ENCODE peak calls at places on chromosomes 13 and 19, in four cellular contexts. P is omental fat pad, F is thoracic aorta, T is lower leg skin. S is an unnamed sample.

GRCh38 chr13:46621133-46621532 is 68.2 kb downstream of the LRCH1 start:
- DNase-seq in P (no peak), F (no peak), T (no peak), S (no peak)

GRCh38 chr19:42850981-42851717 is 28.4 kb downstream of the PSG1 start:
- DNase-seq in P (no peak), F (peak), T (peak), S (no peak)

GRCh38 chr19:16078311-16078758 is 2.0 kb downstream of the TPM4 start:
- DNase-seq in P (no peak), F (no peak), T (no peak), S (no peak)

GRCh38 chr13:58318495-58319167 is 687.1 kb downstream of the PCDH17 start:
- DNase-seq in P (no peak), F (no peak), T (no peak), S (no peak)

GRCh38 chr13:45073809-45074208 is 46.5 kb upstream of the GTF2F2 start:
- DNase-seq in P (no peak), F (no peak), T (no peak), S (no peak)

GRCh38 chr13:40115456-40115855 is 460.0 kb downstream of the COG6 start:
- DNase-seq in P (no peak), F (no peak), T (no peak), S (no peak)

GRCh38 chr13:67267136-67267535 is 37.0 kb upstream of the PCDH9 start:
- DNase-seq in P (no peak), F (no peak), T (no peak), S (no peak)

GRCh38 chr13:111177081-111177711 is 62.1 kb downstream of the ARHGEF7 start:
- DNase-seq in P (no peak), F (no peak), T (peak), S (no peak)

GRCh38 chr13:102774596-102775375 is 1.2 kb upstream of the TEX30 start:
- DNase-seq in P (no peak), F (no peak), T (no peak), S (no peak)

GRCh38 chr13:74920945-74921725 is 560.8 kb downstream of the TBC1D4 start:
- DNase-seq in P (no peak), F (no peak), T (no peak), S (no peak)

GRCh38 chr19:4985551-4985991 is 16.7 kb downstream of the KDM4B start:
- DNase-seq in P (no peak), F (no peak), T (no peak), S (no peak)

GRCh38 chr19:48341006-48341405 is 15.7 kb downstream of the EMP3 start:
- DNase-seq in P (no peak), F (no peak), T (no peak), S (no peak)

GRCh38 chr19:48342414-48342738 is 17.0 kb downstream of the EMP3 start:
- DNase-seq in P (no peak), F (no peak), T (no peak), S (no peak)

GRCh38 chr19:48341515-48342413 is 16.4 kb downstream of the EMP3 start:
- DNase-seq in P (no peak), F (no peak), T (no peak), S (no peak)

GRCh38 chr19:48338253-48338755 is 13.0 kb downstream of the EMP3 start:
- DNase-seq in P (no peak), F (no peak), T (no peak), S (no peak)

GRCh38 chr19:48338802-48339660 is 13.7 kb downstream of the EMP3 start:
- DNase-seq in P (no peak), F (no peak), T (no peak), S (no peak)
- TF ChIP-seq CTCF in P (no peak), F (no peak), T (no peak), S (no peak)

DNA sequence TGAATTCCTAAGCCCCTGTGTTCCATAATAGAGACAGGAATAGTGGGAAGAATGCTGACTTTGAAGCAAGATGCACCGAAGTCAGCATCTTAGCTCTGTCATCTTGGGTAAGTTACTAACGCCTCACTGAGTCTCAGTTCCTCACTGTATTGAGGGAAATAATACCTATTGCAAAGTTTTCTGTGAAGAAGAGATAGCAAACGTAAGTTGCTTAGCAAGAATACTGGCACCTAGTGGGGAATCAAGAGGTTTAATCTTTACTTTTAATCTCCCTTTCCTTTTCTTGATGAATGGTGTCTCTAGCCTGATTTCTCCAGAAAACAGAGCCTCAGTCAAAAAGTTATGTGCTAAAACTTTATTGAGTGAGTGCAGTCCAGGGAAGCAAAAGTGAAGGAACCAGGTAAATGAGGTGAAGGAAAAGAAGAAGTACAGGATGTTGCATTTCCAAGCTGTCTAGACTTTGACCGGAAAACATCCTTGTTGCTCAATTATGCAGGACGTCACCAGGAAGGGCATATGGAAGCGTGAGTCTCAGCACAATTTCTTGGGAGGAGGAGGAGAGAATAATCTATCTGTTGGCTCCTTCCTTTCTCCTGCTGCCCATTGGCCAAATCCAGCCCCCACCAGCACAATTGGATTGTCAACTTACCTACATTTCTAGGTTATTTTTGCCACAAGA is 210.0 kb downstream of the B3GLCT start:
- DNase-seq in P (no peak), F (no peak), T (no peak), S (no peak)
- TF ChIP-seq CTCF in P (no peak), F (no peak), T (no peak), S (no peak)

DNA sequence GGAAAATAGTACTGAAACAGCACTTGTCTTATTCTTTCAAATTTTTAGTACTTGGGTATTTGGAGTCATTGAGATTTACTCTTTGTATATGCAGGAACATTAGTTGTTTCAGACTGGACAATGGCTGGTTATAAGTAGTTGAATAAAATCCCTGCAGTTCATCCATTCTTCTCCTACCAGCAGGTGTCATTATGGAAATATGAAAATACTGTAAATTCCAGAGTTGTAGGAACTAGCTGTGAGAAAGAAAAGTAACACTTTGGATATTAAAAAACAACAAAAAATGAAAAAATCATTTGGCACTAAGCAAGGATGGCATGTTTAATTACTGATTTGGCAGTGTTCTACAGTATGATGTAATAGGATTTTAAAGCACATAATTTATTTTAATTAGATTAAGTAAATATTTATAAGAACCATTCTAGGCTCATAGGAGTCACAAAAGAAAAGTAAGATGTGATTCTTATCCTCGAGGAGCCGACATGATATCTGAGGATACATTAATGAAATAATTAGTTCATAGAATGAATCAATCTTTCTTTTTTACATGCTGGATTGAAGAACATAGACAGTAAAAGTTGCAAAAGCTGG is 155.3 kb downstream of the KCNRG start:
- DNase-seq in P (no peak), F (no peak), T (no peak), S (no peak)
- TF ChIP-seq CTCF in P (no peak), F (peak), T (no peak), S (no peak)

GRCh38 chr19:41701401-41702075 is 6.9 kb upstream of the CEACAM5 start:
- DNase-seq in P (no peak), F (no peak), T (peak), S (no peak)
- TF ChIP-seq CTCF in P (no peak), F (no peak), T (no peak), S (no peak)

DNA sequence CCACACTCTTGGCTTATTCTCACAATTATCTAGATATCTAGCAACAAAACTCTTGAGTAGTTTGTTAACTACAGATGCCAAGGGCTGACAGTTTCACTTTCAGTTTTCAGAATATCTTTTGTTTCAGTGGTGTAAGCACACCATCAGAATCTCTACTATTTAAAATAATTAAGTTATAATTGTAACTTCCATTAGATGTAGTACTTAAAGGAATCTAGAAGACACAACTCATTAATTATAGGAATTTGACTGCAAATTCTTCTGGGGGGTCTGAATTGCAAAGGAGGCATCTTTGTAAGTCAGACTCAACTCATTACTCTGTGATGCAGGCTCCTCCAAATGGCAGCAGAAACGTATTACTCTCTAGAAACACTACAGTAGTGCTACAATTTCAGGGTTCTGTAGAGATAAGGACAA is 44.9 kb upstream of the USPL1 start:
- DNase-seq in P (no peak), F (no peak), T (no peak), S (no peak)
- TF ChIP-seq CTCF in P (no peak), F (peak), T (no peak), S (no peak)

DNA sequence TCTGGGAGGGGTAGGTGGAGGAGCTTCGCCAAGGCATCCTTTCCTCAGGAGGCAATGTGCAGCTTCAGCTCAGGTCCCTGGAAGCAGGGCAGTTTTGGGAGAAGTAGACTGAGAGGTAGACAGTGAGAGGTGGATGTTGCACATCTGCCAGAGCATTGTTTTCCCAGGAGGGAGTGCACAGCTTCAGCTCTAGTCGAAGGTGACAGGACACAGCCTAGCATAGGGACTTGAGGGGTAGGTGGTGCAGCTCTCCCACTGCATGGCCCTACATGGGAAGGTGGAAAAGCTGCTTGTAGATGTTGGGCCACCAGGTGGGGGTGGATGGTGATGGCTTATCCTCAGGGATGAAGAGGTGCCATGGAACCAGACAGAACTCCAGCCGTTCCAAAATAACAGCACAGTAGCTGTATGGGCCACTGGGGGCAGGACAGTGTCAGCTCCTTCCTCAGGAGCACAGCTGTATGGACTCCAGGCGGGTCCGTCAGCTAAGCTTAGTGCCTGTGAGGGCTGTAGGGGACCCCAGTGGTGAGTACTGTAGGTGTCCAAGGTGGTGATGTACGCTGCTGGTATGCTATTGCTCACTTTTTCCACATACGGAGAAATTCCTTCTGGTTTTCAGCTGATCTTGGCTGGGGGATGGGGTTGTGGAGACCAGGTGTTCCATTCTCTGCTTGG is 17.4 kb upstream of the ZNF543 start:
- DNase-seq in P (no peak), F (no peak), T (no peak), S (no peak)
- TF ChIP-seq CTCF in P (no peak), F (no peak), T (no peak), S (no peak)